ENCODE peak calls at places on chromosomes 7 and 10, in seven cellular contexts. N, K, W, T, C, Q and J are unnamed samples.
A peak's percentile ranks its signal among the peaks of the same experiment; 100 is the strongest.

GRCh38 chr10:7071421-7071820 is 339.4 kb downstream of the SFMBT2 start:
- DNase-seq in N (no peak), K (no peak), W (no peak), T (no peak), C (no peak), Q (no peak), J (no peak)

GRCh38 chr7:151239837-151240459 is 7.7 kb downstream of the CHPF2 start:
- DNase-seq in N (peak; percentile 41), K (no peak), W (no peak), T (no peak), C (no peak), Q (no peak), J (no peak)

GRCh38 chr10:48927198-48927597 is 12.4 kb downstream of the LRRC18 start:
- DNase-seq in N (no peak), K (no peak), W (no peak), T (no peak), C (no peak), Q (no peak), J (no peak)

GRCh38 chr10:72744566-72744965 is 52.6 kb downstream of the MCU start:
- DNase-seq in N (no peak), K (no peak), W (no peak), T (no peak), C (no peak), Q (no peak), J (no peak)

GRCh38 chr7:18087031-18087686 is 59.5 kb upstream of the PRPS1L1 start:
- DNase-seq in N (no peak), K (peak; percentile 23), W (no peak), T (peak; percentile 58), C (no peak), Q (peak; percentile 52), J (no peak)

GRCh38 chr7:4713183-4713784 is 31.2 kb downstream of the FOXK1 start:
- DNase-seq in N (no peak), K (peak; percentile 84), W (no peak), T (peak; percentile 33), C (no peak), Q (no peak), J (no peak)

GRCh38 chr7:84422790-84423189 is 228.2 kb upstream of the SEMA3A start:
- DNase-seq in N (no peak), K (no peak), W (no peak), T (no peak), C (no peak), Q (no peak), J (no peak)

GRCh38 chr7:126803060-126803665 is 449.6 kb downstream of the GRM8 start:
- DNase-seq in N (no peak), K (peak; percentile 82), W (no peak), T (peak; percentile 22), C (peak; percentile 33), Q (peak; percentile 80), J (no peak)